ENCODE peak calls at places on chromosome 19, in four cellular contexts. A is fibroblast of mammary gland, Z is ascending aorta, M is NB4. E is an unnamed sample.

GRCh38 chr19:2495130-2495641 is 19.3 kb downstream of the GADD45B start:
- DNase-seq in Z (peak), M (no peak), A (peak), E (peak)

GRCh38 chr19:39074942-39075341 is 9.2 kb upstream of the ACP7 start:
- DNase-seq in M (no peak), A (no peak), Z (no peak), E (no peak)

GRCh38 chr19:33191501-33191900 is 2.6 kb upstream of the LRP3 start:
- DNase-seq in M (no peak), A (no peak), Z (no peak), E (no peak)

GRCh38 chr19:46863818-46864629 is 3.2 kb downstream of the ARHGAP35 start:
- DNase-seq in Z (no peak), M (no peak), A (peak), E (peak)

GRCh38 chr19:8423821-8424223 is 10.7 kb downstream of the MARCHF2 start:
- DNase-seq in M (peak), Z (peak), A (peak), E (peak)

GRCh38 chr19:31312004-31312403 is 37.2 kb downstream of the TSHZ3 start:
- DNase-seq in Z (no peak), M (peak), A (peak), E (peak)

GRCh38 chr19:45477216-45477615 is 9.4 kb downstream of the FOSB start:
- DNase-seq in A (no peak), Z (no peak), M (no peak), E (no peak)

GRCh38 chr19:43928820-43929219 is 6.3 kb downstream of the ZNF45 start:
- DNase-seq in Z (no peak), A (no peak), M (no peak), E (no peak)

GRCh38 chr19:18731562-18732008 is 48.1 kb downstream of the CRTC1 start:
- DNase-seq in Z (no peak), M (no peak), A (no peak), E (peak)

GRCh38 chr19:38046254-38047047 is 139.4 kb downstream of the SIPA1L3 start:
- DNase-seq in M (no peak), Z (no peak), A (no peak), E (no peak)

GRCh38 chr19:11164278-11164677 is 8.7 kb upstream of the SPC24 start:
- DNase-seq in M (no peak), Z (no peak), A (no peak), E (no peak)
- H3K4me3 ChIP-seq in M (no peak), Z (peak), A (no peak), E (no peak)

DNA sequence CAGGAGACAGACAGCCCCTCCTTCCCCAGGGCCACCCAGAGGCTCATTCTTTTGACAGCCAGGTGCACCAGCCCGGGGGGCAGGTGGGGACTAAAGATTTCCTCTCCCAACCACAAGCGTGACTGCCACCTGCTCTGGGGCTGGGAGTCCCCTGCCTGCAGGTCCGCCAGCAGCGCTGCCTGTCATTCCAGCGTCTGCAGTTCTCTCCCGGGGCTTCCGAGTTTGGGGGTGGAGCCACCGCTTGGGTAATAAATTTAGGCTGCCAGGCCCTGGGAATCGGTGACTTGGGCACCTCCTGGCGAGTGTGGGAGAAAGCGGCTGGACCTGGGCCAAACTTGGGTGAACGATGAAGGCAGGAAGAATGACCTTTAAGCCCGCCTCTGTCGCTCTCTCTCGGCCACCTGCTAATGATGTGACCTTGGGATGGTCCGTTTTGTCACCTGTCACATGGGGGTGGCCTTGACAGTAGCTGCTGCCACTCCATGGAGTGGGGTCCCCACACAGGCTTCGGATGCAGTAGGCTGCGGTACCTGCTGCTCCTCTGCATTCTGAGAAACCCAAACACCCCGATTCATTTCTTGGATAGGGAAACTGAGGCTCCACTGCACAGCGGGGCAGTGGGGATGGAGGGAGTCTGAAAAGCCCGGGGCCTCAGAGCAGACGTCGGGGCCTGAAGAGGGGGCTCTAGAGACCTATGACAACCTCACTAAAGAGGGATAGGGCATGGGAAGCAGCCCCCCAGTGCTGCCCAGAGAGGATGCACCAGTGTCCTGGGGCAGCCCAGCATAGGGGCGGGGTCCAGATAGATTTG is 12.8 kb downstream of the FUT6 start:
- DNase-seq in A (peak), M (peak), Z (no peak), E (no peak)
- H3K4me3 ChIP-seq in A (peak), M (no peak), Z (no peak), E (peak)

DNA sequence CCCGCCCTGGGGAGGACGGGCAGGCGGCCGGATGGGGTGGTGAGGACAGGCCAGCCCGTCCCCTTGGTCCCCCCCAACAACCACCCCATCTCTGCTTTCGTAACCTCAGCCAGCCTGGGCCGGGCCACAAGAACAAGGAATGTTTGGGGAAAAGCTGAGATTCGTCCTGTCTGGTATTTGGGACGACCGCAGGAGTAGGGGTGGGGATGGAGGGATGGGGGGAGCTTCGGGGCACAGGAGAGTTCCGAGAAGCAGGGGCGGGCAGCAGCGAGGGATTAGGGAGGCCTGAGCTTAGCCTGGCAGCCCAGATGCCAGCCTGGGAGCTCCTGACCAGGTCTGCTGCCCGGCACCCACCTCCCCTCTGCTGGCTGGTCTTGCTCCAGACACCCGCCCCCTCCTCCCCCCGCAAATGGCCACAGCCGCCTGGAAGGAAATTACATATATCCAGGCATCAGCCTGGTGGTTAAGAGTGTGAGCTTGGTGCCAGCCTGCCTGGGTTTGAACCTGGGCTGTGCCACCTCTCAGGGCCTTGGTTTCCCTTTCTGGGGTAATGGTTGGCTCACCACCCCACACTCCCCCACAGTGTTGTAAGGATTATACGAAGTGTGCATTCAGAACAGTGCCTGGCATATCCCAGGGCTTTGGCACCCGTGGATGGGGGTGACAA is at the start of gene PODNL1:
- DNase-seq in Z (no peak), A (peak), M (no peak), E (peak)
- H3K4me3 ChIP-seq in Z (peak), A (peak), M (no peak), E (peak)

DNA sequence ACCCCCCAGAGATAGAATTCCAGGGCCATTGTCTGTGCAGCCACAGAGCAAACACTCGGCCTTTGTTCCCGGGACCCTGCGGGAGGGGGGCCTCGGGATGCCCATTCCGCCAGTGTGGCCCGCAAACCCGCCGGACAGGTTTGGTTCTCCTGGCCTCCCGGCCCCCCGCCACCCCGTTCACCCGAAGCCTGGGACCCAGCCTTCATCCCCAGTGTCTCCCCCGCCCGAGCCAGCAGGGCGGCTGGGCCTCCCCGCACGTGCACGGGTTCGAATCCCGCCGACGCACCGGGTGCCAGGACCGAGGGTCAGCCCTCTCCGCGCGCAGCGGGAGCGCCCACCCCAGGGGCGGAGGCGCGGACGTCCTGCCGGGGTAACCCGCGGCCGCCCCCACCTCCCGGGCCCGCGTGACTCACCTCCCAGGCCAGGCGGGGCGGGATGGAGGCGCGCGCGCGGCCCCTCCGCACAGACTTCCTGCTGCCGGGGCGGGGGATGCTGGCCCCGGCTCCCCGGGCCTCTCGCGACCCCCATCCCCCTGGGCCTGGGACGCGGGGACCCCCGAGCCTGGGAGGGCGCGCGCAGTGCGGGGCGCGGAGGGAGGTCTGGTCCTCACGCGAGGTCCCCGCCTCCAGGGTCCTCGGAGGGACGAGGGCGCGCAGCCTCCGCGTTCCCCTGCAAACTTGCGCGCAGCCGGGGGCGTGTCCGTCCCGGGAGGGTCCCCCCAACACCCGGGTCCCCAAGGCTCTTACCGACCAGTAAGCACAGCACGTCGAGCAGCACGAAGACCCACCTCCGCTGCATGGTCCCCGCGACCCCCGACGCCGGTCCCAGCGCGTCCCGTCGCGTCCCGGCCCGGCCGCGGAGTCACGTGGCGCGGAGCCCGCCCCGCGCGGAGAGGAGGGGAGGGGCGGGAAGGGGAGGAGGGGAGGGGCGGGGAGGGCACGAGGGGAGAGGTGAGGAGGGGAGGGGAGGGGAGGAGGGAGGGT is at the start of gene PLPP2:
- DNase-seq in A (no peak), M (no peak), Z (no peak), E (peak)
- H3K4me3 ChIP-seq in A (peak), M (no peak), Z (peak), E (peak)

GRCh38 chr19:455851-456546 is 4.8 kb downstream of the SHC2 start:
- DNase-seq in Z (no peak), M (no peak), A (no peak), E (no peak)
- H3K4me3 ChIP-seq in Z (no peak), M (no peak), A (no peak), E (no peak)

E was measured in choroid plexus epithelial cell.